ENCODE peak calls at places on chromosome 18, in ten cellular contexts. U, D, C, Z, F, S, V, H, N and E are unnamed samples. For H3K4me1, the result is how much of the 10 kb centered on the place peaks cover.

GRCh38 chr18:6920099-6920955 is 190.8 kb downstream of the ARHGAP28 start:
- DNase-seq in U (no peak), D (peak), C (peak), Z (peak), F (no peak), S (peak), V (peak), H (peak), N (peak), E (no peak)

GRCh38 chr18:50099725-50100414 is 95.1 kb downstream of the MYO5B start:
- DNase-seq in U (no peak), D (no peak), C (no peak), Z (peak), F (no peak), S (no peak), V (peak), H (peak), N (no peak), E (no peak)

GRCh38 chr18:37565138-37565984 is at the start of gene CELF4:
- DNase-seq in U (no peak), D (no peak), C (peak), Z (no peak), F (no peak), S (no peak), V (no peak), H (no peak), N (no peak), E (no peak)

GRCh38 chr18:3409811-3410210 is 40.2 kb upstream of the TGIF1 start:
- DNase-seq in U (no peak), D (peak), C (no peak), Z (no peak), F (no peak), S (no peak), V (no peak), H (no peak), N (no peak), E (no peak)

GRCh38 chr18:2914844-2915243 is 68.0 kb downstream of the EMILIN2 start:
- DNase-seq in U (peak), D (no peak), C (no peak), Z (peak), F (peak), S (no peak), V (no peak), H (no peak), N (no peak), E (no peak)

GRCh38 chr18:36411745-36412168 is 114.2 kb downstream of the FHOD3 start:
- DNase-seq in U (no peak), D (peak), C (peak), Z (peak), F (no peak), S (no peak), V (no peak), H (no peak), N (no peak), E (no peak)

GRCh38 chr18:2212846-2213245 is 358.5 kb downstream of the METTL4 start:
- DNase-seq in U (no peak), D (no peak), C (no peak), Z (no peak), F (no peak), S (no peak), V (no peak), H (no peak), N (no peak), E (no peak)

GRCh38 chr18:1806884-1807615 is 764.3 kb downstream of the METTL4 start:
- DNase-seq in U (no peak), D (no peak), C (peak), Z (no peak), F (no peak), S (no peak), V (no peak), H (no peak), N (no peak), E (no peak)

GRCh38 chr18:44564922-44565321 is 115.8 kb upstream of the SETBP1 start:
- DNase-seq in U (no peak), D (no peak), C (peak), Z (peak), F (no peak), S (no peak), V (no peak), H (no peak), N (no peak), E (no peak)

GRCh38 chr18:46332956-46333355 is 228.8 kb downstream of the HAUS1 start:
- DNase-seq in U (no peak), D (no peak), C (peak), Z (peak), F (no peak), S (no peak), V (no peak), H (no peak), N (peak), E (no peak)

GRCh38 chr18:79571221-79572092 is 108.1 kb upstream of the CTDP1 start:
- DNase-seq in U (no peak), D (no peak), C (no peak), Z (peak), F (no peak), S (peak), V (no peak), H (no peak), N (peak), E (no peak)

GRCh38 chr18:8794133-8794986 is 89.0 kb downstream of the MTCL1 start:
- DNase-seq in U (no peak), D (no peak), C (no peak), Z (no peak), F (no peak), S (peak), V (no peak), H (peak), N (no peak), E (no peak)

GRCh38 chr18:335741-336140 is 67.9 kb upstream of the THOC1 start:
- DNase-seq in U (no peak), D (no peak), C (no peak), Z (no peak), F (no peak), S (no peak), V (no peak), H (no peak), N (no peak), E (no peak)

GRCh38 chr18:28863396-28863795 is 686.5 kb upstream of the CDH2 start:
- DNase-seq in U (no peak), D (no peak), C (no peak), Z (no peak), F (no peak), S (no peak), V (no peak), H (no peak), N (no peak), E (no peak)

GRCh38 chr18:79199691-79200374 is 130.6 kb downstream of the ATP9B start:
- DNase-seq in U (no peak), D (no peak), C (no peak), Z (no peak), F (no peak), S (no peak), V (peak), H (no peak), N (no peak), E (no peak)

GRCh38 chr18:6661692-6662415 is 67.7 kb upstream of the ARHGAP28 start:
- DNase-seq in U (no peak), D (no peak), C (no peak), Z (no peak), F (no peak), S (no peak), V (no peak), H (no peak), N (no peak), E (no peak)

GRCh38 chr18:37537868-37538525 is 27.6 kb downstream of the CELF4 start:
- DNase-seq in U (no peak), D (peak), C (peak), Z (peak), F (peak), S (peak), V (peak), H (peak), N (peak), E (no peak)

GRCh38 chr18:13381331-13381730 is 162.8 kb downstream of the LDLRAD4 start:
- DNase-seq in U (peak), D (no peak), C (no peak), Z (no peak), F (peak), S (no peak), V (no peak), H (no peak), N (no peak), E (no peak)

DNA sequence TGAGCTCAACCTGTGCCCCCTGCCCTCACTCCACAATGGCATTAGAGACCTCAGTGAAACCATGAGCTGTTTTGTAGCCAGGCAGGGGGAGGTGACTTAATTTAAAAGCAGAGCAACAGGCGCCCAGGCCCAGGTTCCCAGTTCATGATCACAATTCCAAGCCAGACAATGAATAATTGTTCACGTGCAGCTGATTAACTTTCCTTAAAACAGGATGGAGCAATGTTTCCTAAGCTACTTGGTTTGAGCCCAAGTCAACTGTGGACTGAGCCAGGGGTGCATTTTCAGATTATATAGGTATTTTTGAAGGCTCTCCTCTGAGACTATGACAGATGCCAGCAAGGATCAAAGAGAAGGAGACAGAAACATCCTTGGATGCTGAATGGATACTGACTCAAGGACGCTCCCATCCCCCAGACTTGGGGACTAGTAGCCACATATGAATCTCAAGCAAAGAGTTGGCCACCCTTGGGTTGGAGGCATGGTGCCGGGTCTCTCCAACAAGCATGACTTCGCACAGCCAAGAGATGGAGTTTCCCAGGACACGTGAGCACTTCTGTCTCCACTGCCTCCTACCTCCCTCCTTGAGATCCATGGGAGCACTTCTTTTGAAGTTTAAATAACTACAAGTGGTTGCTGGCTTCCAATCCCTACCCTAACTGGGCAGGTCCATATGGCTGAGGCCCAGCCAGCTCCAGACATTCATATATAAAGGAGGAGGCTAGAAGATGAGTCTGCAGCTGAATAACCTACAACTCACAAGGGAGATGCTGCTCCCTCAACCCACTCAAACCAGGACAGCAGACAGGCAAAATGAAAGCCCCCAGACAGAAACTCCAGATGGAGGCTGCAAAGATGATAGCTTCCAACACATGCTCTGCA is 12.7 kb downstream of the SMAD7 start:
- DNase-seq in U (no peak), D (no peak), C (no peak), Z (no peak), F (no peak), S (no peak), V (no peak), H (no peak), N (no peak), E (no peak)
- H3K4me1 ChIP-seq in U (half or more), D (under half), C (half or more), Z (half or more), F (under half), S (under half), V (half or more), H (under half), N (half or more), E (half or more)

GRCh38 chr18:41674466-41674865 is 280.6 kb upstream of the PIK3C3 start:
- DNase-seq in U (no peak), D (no peak), C (no peak), Z (no peak), F (no peak), S (no peak), V (no peak), H (no peak), N (no peak), E (no peak)
- H3K27ac ChIP-seq in U (no peak), D (no peak), C (no peak), Z (no peak), F (no peak), S (no peak), V (no peak), H (no peak), N (no peak), E (no peak)

GRCh38 chr18:74198453-74198852 is 50.1 kb downstream of the TIMM21 start:
- DNase-seq in U (no peak), D (no peak), C (no peak), Z (no peak), F (no peak), S (no peak), V (no peak), H (no peak), N (no peak), E (no peak)

GRCh38 chr18:74194691-74195090 is 46.4 kb downstream of the TIMM21 start:
- DNase-seq in U (no peak), D (no peak), C (no peak), Z (no peak), F (no peak), S (no peak), V (no peak), H (no peak), N (no peak), E (peak)

GRCh38 chr18:74197705-74198341 is 49.5 kb downstream of the TIMM21 start:
- DNase-seq in U (no peak), D (no peak), C (peak), Z (peak), F (no peak), S (peak), V (no peak), H (peak), N (no peak), E (no peak)

GRCh38 chr18:74200780-74201179 is 52.5 kb downstream of the TIMM21 start:
- DNase-seq in U (no peak), D (no peak), C (no peak), Z (no peak), F (no peak), S (no peak), V (no peak), H (no peak), N (no peak), E (no peak)

DNA sequence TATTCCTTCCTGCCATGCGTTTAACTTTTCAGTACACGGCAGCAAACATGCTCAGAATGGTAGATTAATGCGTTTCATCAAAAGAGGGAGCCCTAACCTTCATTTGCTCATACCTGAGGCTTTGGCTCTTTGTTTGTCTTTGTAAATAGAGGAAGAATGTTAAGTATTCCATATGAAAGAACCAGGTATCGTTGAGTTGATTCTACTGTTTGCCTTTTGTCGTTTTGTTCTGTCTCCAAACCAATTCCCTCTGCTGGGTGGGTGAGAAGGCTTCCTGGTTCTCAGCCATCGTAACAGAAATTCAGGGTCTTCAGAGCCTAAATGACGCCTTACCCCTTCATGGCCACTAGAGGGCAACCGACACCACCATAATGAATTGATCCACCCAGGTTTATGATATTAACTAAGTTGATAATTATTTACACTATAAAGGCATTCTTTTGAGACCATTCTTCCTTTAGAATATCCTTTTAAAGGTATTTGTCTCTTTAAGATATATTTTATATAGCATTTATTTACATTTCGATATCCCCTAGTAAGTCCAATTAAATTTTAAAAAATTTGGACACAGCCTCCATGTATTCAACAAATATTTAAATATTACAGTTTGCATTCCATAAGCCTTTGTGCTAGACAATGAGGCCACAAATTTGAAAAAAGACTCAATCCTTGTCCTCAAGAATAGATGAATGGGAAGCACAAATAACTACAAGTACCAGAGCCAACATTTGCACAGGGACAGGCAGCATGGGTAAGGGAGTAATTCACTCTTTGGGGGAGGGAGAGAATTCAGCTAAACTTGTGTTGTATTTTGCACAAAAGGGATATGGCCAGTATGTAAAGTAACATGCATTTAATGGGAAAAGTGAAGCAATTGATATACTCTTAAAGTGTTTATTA is 48.1 kb downstream of the TIMM21 start:
- DNase-seq in U (no peak), D (peak), C (peak), Z (peak), F (no peak), S (peak), V (peak), H (peak), N (no peak), E (peak)
- H3K4me3 ChIP-seq in U (no peak), D (no peak), C (peak), Z (no peak), F (no peak), S (no peak), V (peak), H (no peak), N (peak), E (no peak)

GRCh38 chr18:62325806-62326645 is 916 bp downstream of the TNFRSF11A start:
- DNase-seq in U (no peak), D (no peak), C (peak), Z (peak), F (no peak), S (no peak), V (peak), H (peak), N (no peak), E (no peak)

GRCh38 chr18:62326646-62327348 is 1.7 kb downstream of the TNFRSF11A start:
- DNase-seq in U (no peak), D (no peak), C (no peak), Z (peak), F (no peak), S (no peak), V (no peak), H (no peak), N (no peak), E (no peak)

GRCh38 chr18:62328775-62329525 is 3.8 kb downstream of the TNFRSF11A start:
- DNase-seq in U (no peak), D (no peak), C (no peak), Z (no peak), F (no peak), S (no peak), V (no peak), H (peak), N (no peak), E (no peak)

GRCh38 chr18:62329676-62330454 is 4.8 kb downstream of the TNFRSF11A start:
- DNase-seq in U (no peak), D (no peak), C (peak), Z (no peak), F (peak), S (peak), V (peak), H (peak), N (no peak), E (no peak)

GRCh38 chr18:62327977-62328376 is 2.9 kb downstream of the TNFRSF11A start:
- DNase-seq in U (no peak), D (no peak), C (no peak), Z (no peak), F (no peak), S (peak), V (no peak), H (peak), N (no peak), E (no peak)
- H3K4me1 ChIP-seq in U (under half), D (under half), C (under half), Z (under half), F (under half), S (under half), V (under half), H (under half), N (under half), E (under half)

GRCh38 chr18:58249677-58250076 is 205.7 kb downstream of the NEDD4L start:
- DNase-seq in U (no peak), D (no peak), C (no peak), Z (no peak), F (no peak), S (no peak), V (no peak), H (no peak), N (no peak), E (no peak)

GRCh38 chr18:58251416-58251815 is 207.4 kb downstream of the NEDD4L start:
- DNase-seq in U (no peak), D (no peak), C (no peak), Z (no peak), F (no peak), S (no peak), V (no peak), H (no peak), N (no peak), E (no peak)

GRCh38 chr18:58253871-58254270 is 209.8 kb downstream of the NEDD4L start:
- DNase-seq in U (no peak), D (no peak), C (no peak), Z (no peak), F (no peak), S (no peak), V (no peak), H (no peak), N (no peak), E (no peak)

GRCh38 chr18:58253318-58253717 is 209.3 kb downstream of the NEDD4L start:
- DNase-seq in U (no peak), D (no peak), C (no peak), Z (no peak), F (no peak), S (no peak), V (no peak), H (no peak), N (no peak), E (no peak)

DNA sequence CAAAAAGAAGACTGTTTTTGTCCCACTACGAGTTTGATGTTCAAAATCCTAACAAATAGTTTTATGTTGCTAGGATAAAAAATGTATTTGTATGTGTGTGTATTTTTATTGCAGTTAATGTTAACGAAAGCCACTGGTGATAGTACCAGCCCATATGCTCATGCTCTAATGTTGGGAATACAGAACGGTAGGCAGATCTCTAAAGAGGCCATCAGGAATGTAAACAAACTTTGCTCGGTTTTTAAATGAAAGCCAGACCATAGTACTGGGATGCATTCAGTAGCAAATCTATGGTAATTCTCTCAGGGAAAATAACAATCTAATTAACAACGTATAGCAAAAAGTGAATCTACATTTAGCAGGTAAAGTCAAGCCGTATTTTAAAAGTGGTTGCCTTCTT is 208.1 kb downstream of the NEDD4L start:
- DNase-seq in U (no peak), D (no peak), C (no peak), Z (no peak), F (no peak), S (no peak), V (no peak), H (no peak), N (no peak), E (no peak)
- H3K27ac ChIP-seq in U (no peak), D (no peak), C (no peak), Z (no peak), F (no peak), S (no peak), V (no peak), H (no peak), N (no peak), E (no peak)

GRCh38 chr18:41887100-41887499 is 67.9 kb upstream of the PIK3C3 start:
- DNase-seq in U (no peak), D (no peak), C (no peak), Z (no peak), F (no peak), S (no peak), V (no peak), H (no peak), N (no peak), E (no peak)
- H3K4me3 ChIP-seq in U (no peak), D (no peak), C (no peak), Z (no peak), F (no peak), S (no peak), V (no peak), H (no peak), N (no peak), E (no peak)

DNA sequence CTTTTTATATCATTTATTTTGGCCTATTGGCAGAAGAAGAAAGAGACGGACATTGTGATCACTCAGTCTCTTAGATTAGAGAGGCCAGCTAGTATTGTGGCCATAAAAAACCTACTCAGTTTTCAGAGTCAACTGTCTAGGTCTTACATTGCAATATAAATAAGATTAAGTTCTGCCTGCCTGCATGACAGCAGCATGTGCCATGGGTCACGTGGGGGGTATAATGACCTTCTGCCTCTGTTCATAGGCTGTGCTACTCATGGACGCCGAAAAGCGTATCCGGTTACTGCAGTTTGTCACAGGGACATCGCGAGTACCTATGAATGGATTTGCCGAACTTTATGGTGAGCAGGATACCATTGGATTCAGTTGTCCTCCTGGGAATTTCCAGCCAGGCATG is 238.5 kb downstream of the ALPK2 start:
- DNase-seq in U (no peak), D (no peak), C (no peak), Z (peak), F (no peak), S (no peak), V (no peak), H (no peak), N (no peak), E (no peak)
- H3K4me1 ChIP-seq in U (under half), D (under half), C (under half), Z (under half), F (under half), S (under half), V (under half), H (under half), N (under half), E (under half)

GRCh38 chr18:75029456-75029855 is 179.5 kb downstream of the PTGR3 start:
- DNase-seq in U (no peak), D (no peak), C (no peak), Z (no peak), F (no peak), S (no peak), V (no peak), H (no peak), N (no peak), E (no peak)
- H3K27ac ChIP-seq in U (no peak), D (no peak), C (no peak), Z (no peak), F (no peak), S (no peak), V (no peak), H (no peak), N (no peak), E (no peak)